ENCODE peak calls at places on chromosomes 6 and 20, in five cellular contexts. One of them, this sample, is unnamed.
A peak's percentile ranks its signal among the peaks of the same experiment; 100 is the strongest.

GRCh38 chr6:64896939-64897338 is 810.1 kb downstream of the EYS start:
- DNase-seq in colonic mucosa: no peak
- DNase-seq in astrocyte: no peak
- DNase-seq in cardiac fibroblast: no peak
- DNase-seq in cardiac muscle cell: no peak
- DNase-seq in this sample: no peak

GRCh38 chr6:89492025-89492640 is 59.2 kb downstream of the ANKRD6 start:
- DNase-seq in colonic mucosa: no peak
- DNase-seq in astrocyte: no peak
- DNase-seq in cardiac fibroblast: no peak
- DNase-seq in cardiac muscle cell: no peak
- DNase-seq in this sample: no peak

GRCh38 chr6:132084811-132085509 is 133.8 kb upstream of the CCN2 start:
- DNase-seq in colonic mucosa: no peak
- DNase-seq in astrocyte: peak; percentile 99
- DNase-seq in cardiac fibroblast: peak; percentile 98
- DNase-seq in cardiac muscle cell: peak; percentile 90
- DNase-seq in this sample: peak; percentile 97

GRCh38 chr6:158856261-158856660 is 37.1 kb upstream of the EZR start:
- DNase-seq in colonic mucosa: no peak
- DNase-seq in astrocyte: no peak
- DNase-seq in cardiac fibroblast: no peak
- DNase-seq in cardiac muscle cell: no peak
- DNase-seq in this sample: no peak

GRCh38 chr6:170051229-170052172 is 239.4 kb downstream of the DLL1 start:
- DNase-seq in colonic mucosa: no peak
- DNase-seq in astrocyte: no peak
- DNase-seq in cardiac fibroblast: no peak
- DNase-seq in cardiac muscle cell: no peak
- DNase-seq in this sample: no peak

GRCh38 chr6:153103256-153103655 is 27.8 kb downstream of the RGS17 start:
- DNase-seq in colonic mucosa: no peak
- DNase-seq in astrocyte: no peak
- DNase-seq in cardiac fibroblast: no peak
- DNase-seq in cardiac muscle cell: no peak
- DNase-seq in this sample: no peak

GRCh38 chr20:47188540-47188939 is 168.0 kb downstream of the ZMYND8 start:
- DNase-seq in colonic mucosa: no peak
- DNase-seq in astrocyte: no peak
- DNase-seq in cardiac fibroblast: no peak
- DNase-seq in cardiac muscle cell: peak; percentile 14
- DNase-seq in this sample: no peak

GRCh38 chr6:161921602-161922400 is 647.9 kb upstream of the AGPAT4 start:
- DNase-seq in colonic mucosa: no peak
- DNase-seq in astrocyte: no peak
- DNase-seq in cardiac fibroblast: no peak
- DNase-seq in cardiac muscle cell: no peak
- DNase-seq in this sample: peak; percentile 43

GRCh38 chr6:121522265-121522664 is 86.8 kb downstream of the GJA1 start:
- DNase-seq in colonic mucosa: no peak
- DNase-seq in astrocyte: peak; percentile 97
- DNase-seq in cardiac fibroblast: peak; percentile 99
- DNase-seq in cardiac muscle cell: peak; percentile 90
- DNase-seq in this sample: peak; percentile 96

GRCh38 chr6:22251331-22251730 is 45.5 kb downstream of the PRL start:
- DNase-seq in colonic mucosa: no peak
- DNase-seq in astrocyte: peak; percentile 74
- DNase-seq in cardiac fibroblast: peak; percentile 83
- DNase-seq in cardiac muscle cell: peak; percentile 61
- DNase-seq in this sample: peak; percentile 81
- H3K4me3 ChIP-seq in colonic mucosa: no peak overlapping the region
- H3K4me3 ChIP-seq in astrocyte: no peak overlapping the region
- H3K4me3 ChIP-seq in cardiac fibroblast: no peak overlapping the region
- H3K4me3 ChIP-seq in cardiac muscle cell: no peak overlapping the region
- H3K4me3 ChIP-seq in this sample: no peak overlapping the region

DNA sequence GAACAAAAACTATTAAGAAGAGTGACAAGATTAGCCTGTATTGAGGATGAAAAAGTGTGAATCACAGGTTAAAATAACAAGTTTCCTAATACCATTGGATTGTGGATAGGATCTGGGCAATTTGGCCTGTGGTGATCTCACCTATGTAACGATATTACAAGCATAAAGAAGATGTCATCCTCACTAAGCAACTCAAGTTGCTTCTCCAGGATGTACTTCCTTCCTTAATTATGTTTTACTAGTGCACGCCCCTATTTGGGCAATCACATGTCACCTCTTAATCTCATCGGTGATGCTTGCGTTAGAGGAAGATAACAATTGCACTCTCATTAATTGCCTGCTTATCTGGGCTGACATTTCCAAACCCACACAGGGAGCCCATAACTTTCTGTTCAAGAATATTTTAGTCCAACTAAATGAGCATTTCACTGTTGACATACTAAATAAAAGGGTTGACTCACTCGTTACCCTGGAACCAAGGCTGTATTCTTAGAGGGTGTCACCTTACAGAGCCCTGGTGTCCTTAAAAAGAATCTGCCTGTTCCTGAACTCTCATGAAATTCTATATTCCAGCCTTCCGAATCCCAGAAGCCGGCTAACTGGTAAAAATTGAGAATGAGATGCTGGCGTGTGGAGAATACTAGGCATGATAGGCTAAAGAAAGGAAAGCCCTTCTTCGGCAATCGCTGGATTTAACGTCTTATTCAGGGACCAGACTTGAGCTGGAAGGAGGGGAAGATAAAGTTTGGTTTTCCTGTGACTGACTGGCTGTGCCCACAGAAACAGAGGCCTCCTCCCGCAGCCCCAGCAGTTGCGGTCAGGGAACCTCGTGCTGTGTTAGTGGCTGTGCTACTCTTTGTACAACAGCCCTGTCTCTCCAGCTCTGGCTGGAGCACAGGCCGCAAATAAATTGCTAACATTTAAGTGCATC is 88.3 kb upstream of the ATXN1 start:
- DNase-seq in colonic mucosa: peak; percentile 18
- DNase-seq in astrocyte: peak; percentile 92
- DNase-seq in cardiac fibroblast: peak; percentile 22
- DNase-seq in cardiac muscle cell: peak; percentile 43
- DNase-seq in this sample: peak; percentile 73
- TF ChIP-seq CTCF in colonic mucosa: no peak
- TF ChIP-seq CTCF in astrocyte: no peak
- TF ChIP-seq CTCF in cardiac fibroblast: no peak
- TF ChIP-seq CTCF in cardiac muscle cell: no peak
- TF ChIP-seq CTCF in this sample: no peak

GRCh38 chr20:62345681-62346370 is 21.3 kb downstream of the LAMA5 start:
- DNase-seq in colonic mucosa: no peak
- DNase-seq in astrocyte: no peak
- DNase-seq in cardiac fibroblast: no peak
- DNase-seq in cardiac muscle cell: no peak
- DNase-seq in this sample: no peak
- H3K4me3 ChIP-seq in colonic mucosa: no peak overlapping the region
- H3K4me3 ChIP-seq in astrocyte: no peak overlapping the region
- H3K4me3 ChIP-seq in cardiac fibroblast: no peak overlapping the region
- H3K4me3 ChIP-seq in cardiac muscle cell: no peak overlapping the region
- H3K4me3 ChIP-seq in this sample: no peak overlapping the region

DNA sequence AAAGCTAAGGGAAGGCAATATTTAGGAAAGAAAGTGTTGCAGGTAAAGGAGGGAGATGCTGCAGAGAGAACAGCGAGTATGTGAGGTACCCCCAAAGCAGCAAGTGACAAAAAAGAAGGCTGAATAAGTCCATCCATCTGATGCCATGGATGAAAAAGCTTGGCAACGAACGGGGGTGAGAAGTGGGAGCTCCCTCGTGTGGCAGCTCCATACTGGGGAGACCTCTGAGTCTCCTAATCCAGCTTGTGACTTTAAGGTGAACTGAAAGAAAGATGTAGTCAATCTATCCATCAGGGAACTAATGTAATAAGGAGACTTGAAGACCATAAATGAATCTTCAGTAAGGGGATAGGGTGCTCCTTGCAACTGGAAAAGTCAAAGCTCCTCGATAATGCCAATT is 156.6 kb downstream of the OTOR start:
- DNase-seq in colonic mucosa: no peak
- DNase-seq in astrocyte: no peak
- DNase-seq in cardiac fibroblast: no peak
- DNase-seq in cardiac muscle cell: no peak
- DNase-seq in this sample: no peak
- TF ChIP-seq CTCF in colonic mucosa: no peak
- TF ChIP-seq CTCF in astrocyte: no peak
- TF ChIP-seq CTCF in cardiac fibroblast: no peak
- TF ChIP-seq CTCF in cardiac muscle cell: no peak
- TF ChIP-seq CTCF in this sample: no peak

GRCh38 chr6:88166901-88167624 is 916 bp upstream of the CNR1 start:
- DNase-seq in colonic mucosa: no peak
- DNase-seq in astrocyte: no peak
- DNase-seq in cardiac fibroblast: no peak
- DNase-seq in cardiac muscle cell: no peak
- DNase-seq in this sample: peak; percentile 11
- H3K4me3 ChIP-seq in colonic mucosa: peak overlapping the region; percentile 52
- H3K4me3 ChIP-seq in astrocyte: peak overlapping the region; percentile 59
- H3K4me3 ChIP-seq in cardiac fibroblast: peak overlapping the region; percentile 80
- H3K4me3 ChIP-seq in cardiac muscle cell: peak overlapping the region; percentile 36
- H3K4me3 ChIP-seq in this sample: peak overlapping the region; percentile 58

DNA sequence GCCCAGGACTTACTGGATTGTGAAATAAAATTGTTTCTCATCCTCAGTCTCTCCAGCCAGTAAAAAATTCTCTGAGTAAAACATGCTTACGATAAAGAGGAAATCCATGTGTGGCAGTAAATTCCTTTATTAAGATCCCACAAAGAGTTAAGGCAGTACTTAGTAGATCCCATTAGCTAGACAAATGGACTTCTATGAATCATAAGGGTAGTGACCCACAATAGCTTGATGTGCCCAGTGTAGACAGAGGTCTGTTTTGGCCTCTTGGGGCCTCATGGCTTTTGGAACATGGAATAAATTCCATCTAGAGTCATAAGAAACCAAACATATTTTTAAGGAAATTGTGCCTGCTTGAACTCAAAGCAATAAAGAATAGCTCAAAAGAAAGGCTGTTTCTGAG is 87.8 kb upstream of the RBM24 start:
- DNase-seq in colonic mucosa: no peak
- DNase-seq in astrocyte: peak; percentile 14
- DNase-seq in cardiac fibroblast: no peak
- DNase-seq in cardiac muscle cell: peak; percentile 65
- DNase-seq in this sample: no peak
- TF ChIP-seq CTCF in colonic mucosa: no peak
- TF ChIP-seq CTCF in astrocyte: no peak
- TF ChIP-seq CTCF in cardiac fibroblast: no peak
- TF ChIP-seq CTCF in cardiac muscle cell: no peak
- TF ChIP-seq CTCF in this sample: no peak